ENCODE peak calls at places on chromosomes 4 and X, in four cellular contexts. One of them, this sample, is unnamed.

GRCh38 chrX:132631579-132632232 is 142.9 kb upstream of the MBNL3 start:
- DNase-seq in mucosa of descending colon: no peak
- DNase-seq in amniotic stem cell: no peak
- DNase-seq in fibroblast of gingiva: peak
- DNase-seq in this sample: peak

GRCh38 chr4:54092405-54092759 is 7.6 kb upstream of the GSX2 start:
- DNase-seq in mucosa of descending colon: no peak
- DNase-seq in fibroblast of gingiva: no peak
- DNase-seq in amniotic stem cell: no peak
- DNase-seq in this sample: no peak

GRCh38 chr4:79211490-79211889 is 114.4 kb downstream of the NAA11 start:
- DNase-seq in fibroblast of gingiva: no peak
- DNase-seq in amniotic stem cell: no peak
- DNase-seq in mucosa of descending colon: peak
- DNase-seq in this sample: no peak

GRCh38 chrX:19089555-19090040 is 32.7 kb downstream of the ADGRG2 start:
- DNase-seq in mucosa of descending colon: no peak
- DNase-seq in amniotic stem cell: no peak
- DNase-seq in fibroblast of gingiva: no peak
- DNase-seq in this sample: no peak

GRCh38 chrX:119067023-119067739 is 5.6 kb upstream of the CT47C1 start:
- DNase-seq in amniotic stem cell: peak
- DNase-seq in mucosa of descending colon: peak
- DNase-seq in fibroblast of gingiva: peak
- DNase-seq in this sample: peak

GRCh38 chr4:20393486-20394100 is 141.9 kb downstream of the SLIT2 start:
- DNase-seq in mucosa of descending colon: no peak
- DNase-seq in amniotic stem cell: no peak
- DNase-seq in fibroblast of gingiva: no peak
- DNase-seq in this sample: no peak

GRCh38 chr4:72712997-72713396 is 144.0 kb upstream of the ADAMTS3 start:
- DNase-seq in mucosa of descending colon: no peak
- DNase-seq in amniotic stem cell: no peak
- DNase-seq in fibroblast of gingiva: no peak
- DNase-seq in this sample: no peak

GRCh38 chr4:8201341-8201781 is 2.3 kb downstream of the SH3TC1 start:
- DNase-seq in mucosa of descending colon: no peak
- DNase-seq in amniotic stem cell: no peak
- DNase-seq in fibroblast of gingiva: no peak
- DNase-seq in this sample: no peak

GRCh38 chrX:78708171-78708570 is 39.3 kb upstream of the LPAR4 start:
- DNase-seq in amniotic stem cell: peak
- DNase-seq in fibroblast of gingiva: peak
- DNase-seq in mucosa of descending colon: no peak
- DNase-seq in this sample: peak

GRCh38 chrX:150017868-150018267 is 79.6 kb upstream of the EOLA2 start:
- DNase-seq in amniotic stem cell: no peak
- DNase-seq in mucosa of descending colon: no peak
- DNase-seq in fibroblast of gingiva: no peak
- DNase-seq in this sample: no peak

GRCh38 chrX:32408389-32408788 is 803.0 kb downstream of the DMD start:
- DNase-seq in amniotic stem cell: no peak
- DNase-seq in mucosa of descending colon: no peak
- DNase-seq in fibroblast of gingiva: no peak
- DNase-seq in this sample: no peak

GRCh38 chr4:100017627-100018310 is 67.7 kb upstream of the H2AZ1 start:
- DNase-seq in mucosa of descending colon: no peak
- DNase-seq in fibroblast of gingiva: no peak
- DNase-seq in amniotic stem cell: no peak
- DNase-seq in this sample: no peak

GRCh38 chrX:104670051-104670450 is 104.1 kb downstream of the IL1RAPL2 start:
- DNase-seq in mucosa of descending colon: no peak
- DNase-seq in fibroblast of gingiva: no peak
- DNase-seq in amniotic stem cell: no peak
- DNase-seq in this sample: no peak

GRCh38 chr4:109847896-109848442 is at the start of gene LRIT3:
- DNase-seq in mucosa of descending colon: no peak
- DNase-seq in amniotic stem cell: no peak
- DNase-seq in fibroblast of gingiva: no peak
- DNase-seq in this sample: no peak

GRCh38 chrX:40552768-40553167 is 28.0 kb upstream of the ATP6AP2 start:
- DNase-seq in mucosa of descending colon: no peak
- DNase-seq in amniotic stem cell: no peak
- DNase-seq in fibroblast of gingiva: no peak
- DNase-seq in this sample: no peak

GRCh38 chrX:24498181-24498580 is 33.1 kb downstream of the PDK3 start:
- DNase-seq in fibroblast of gingiva: no peak
- DNase-seq in amniotic stem cell: no peak
- DNase-seq in mucosa of descending colon: no peak
- DNase-seq in this sample: no peak

GRCh38 chrX:56800801-56801200 is 71.8 kb downstream of the NBDY start:
- DNase-seq in amniotic stem cell: no peak
- DNase-seq in fibroblast of gingiva: no peak
- DNase-seq in mucosa of descending colon: no peak
- DNase-seq in this sample: no peak

GRCh38 chr4:185142563-185142910 is 529 bp upstream of the SLC25A4 start:
- DNase-seq in mucosa of descending colon: no peak
- DNase-seq in amniotic stem cell: no peak
- DNase-seq in fibroblast of gingiva: no peak
- DNase-seq in this sample: no peak

GRCh38 chr4:1410491-1411325 is 4.5 kb upstream of the NKX1-1 start:
- DNase-seq in fibroblast of gingiva: no peak
- DNase-seq in amniotic stem cell: no peak
- DNase-seq in mucosa of descending colon: no peak
- DNase-seq in this sample: no peak

GRCh38 chr4:152316969-152317368 is 218.9 kb downstream of the FBXW7 start:
- DNase-seq in fibroblast of gingiva: peak
- DNase-seq in mucosa of descending colon: no peak
- DNase-seq in amniotic stem cell: peak
- DNase-seq in this sample: no peak

GRCh38 chr4:82739292-82740190 is 59.1 kb downstream of the SCD5 start:
- DNase-seq in mucosa of descending colon: peak
- DNase-seq in amniotic stem cell: no peak
- DNase-seq in fibroblast of gingiva: peak
- DNase-seq in this sample: peak

GRCh38 chr4:7803992-7804758 is 135.5 kb downstream of the AFAP1 start:
- DNase-seq in fibroblast of gingiva: peak
- DNase-seq in amniotic stem cell: peak
- DNase-seq in mucosa of descending colon: peak
- DNase-seq in this sample: peak

GRCh38 chr4:75142850-75143249 is 209.9 kb downstream of the PARM1 start:
- DNase-seq in amniotic stem cell: no peak
- DNase-seq in mucosa of descending colon: no peak
- DNase-seq in fibroblast of gingiva: no peak
- DNase-seq in this sample: no peak

GRCh38 chr4:17859793-17860406 is 49.1 kb downstream of the NCAPG start:
- DNase-seq in amniotic stem cell: no peak
- DNase-seq in fibroblast of gingiva: no peak
- DNase-seq in mucosa of descending colon: no peak
- DNase-seq in this sample: no peak

GRCh38 chrX:23901805-23902204 is 5.9 kb downstream of the APOO start:
- DNase-seq in amniotic stem cell: peak
- DNase-seq in mucosa of descending colon: no peak
- DNase-seq in fibroblast of gingiva: peak
- DNase-seq in this sample: peak

This sample was measured in fibroblast of the conjunctiva.